ENCODE peak calls at places on chromosomes 2 and 18, in eight cellular contexts. K is psoas muscle, X is H1, E is SK-N-SH, Z is A549, D is body of pancreas, R is tibial artery, M is heart right ventricle. S is an unnamed sample.

GRCh38 chr2:152242787-152243472 is 67.4 kb upstream of the STAM2 start:
- DNase-seq in M (no peak), Z (no peak), X (no peak), K (no peak), R (no peak), E (no peak), D (no peak), S (no peak)

GRCh38 chr2:10448646-10449480 is 736 bp upstream of the ODC1 start:
- DNase-seq in R (peak; percentile 83), Z (peak; percentile 90), E (no peak), M (peak; percentile 86), K (peak; percentile 90), D (peak; percentile 93), X (peak; percentile 88), S (no peak)

GRCh38 chr2:43391159-43391876 is 164.9 kb upstream of the ZFP36L2 start:
- DNase-seq in R (no peak), Z (no peak), M (no peak), X (no peak), E (no peak), D (no peak), K (no peak), S (no peak)

GRCh38 chr18:57789105-57789504 is 14.0 kb downstream of the ATP8B1 start:
- DNase-seq in E (no peak), X (no peak), Z (no peak), D (peak; percentile 68), M (no peak), K (no peak), R (no peak), S (no peak)

GRCh38 chr18:62610509-62611394 is 87.9 kb downstream of the ZCCHC2 start:
- DNase-seq in E (peak; percentile 49), Z (no peak), M (peak; percentile 55), X (peak; percentile 73), R (no peak), K (no peak), D (no peak), S (no peak)

GRCh38 chr2:37886745-37887144 is 38.3 kb upstream of the RMDN2 start:
- DNase-seq in M (no peak), E (no peak), X (no peak), K (no peak), Z (no peak), D (no peak), R (no peak), S (no peak)

GRCh38 chr2:12083713-12084420 is 337.4 kb downstream of the LPIN1 start:
- DNase-seq in R (no peak), D (no peak), Z (no peak), E (peak; percentile 36), K (no peak), X (no peak), M (no peak), S (no peak)

GRCh38 chr2:42067521-42067920 is 19.7 kb downstream of the PKDCC start:
- DNase-seq in E (no peak), D (no peak), X (no peak), R (no peak), Z (no peak), K (no peak), M (no peak), S (no peak)

GRCh38 chr2:54680397-54681032 is 42.9 kb upstream of the EML6 start:
- DNase-seq in D (no peak), K (no peak), R (no peak), X (no peak), E (no peak), M (no peak), Z (no peak), S (no peak)

GRCh38 chr2:237866119-237866621 is 6.7 kb downstream of the RAMP1 start:
- DNase-seq in M (no peak), R (no peak), K (no peak), E (peak; percentile 42), X (no peak), Z (no peak), D (no peak), S (no peak)

GRCh38 chr2:171968509-171968908 is 31.2 kb upstream of the METAP1D start:
- DNase-seq in E (no peak), R (no peak), Z (no peak), D (no peak), K (no peak), M (no peak), X (no peak), S (no peak)

GRCh38 chr18:59249186-59249774 is 24.0 kb downstream of the RAX start:
- DNase-seq in D (peak; percentile 73), E (peak; percentile 76), M (peak; percentile 42), X (peak; percentile 66), Z (peak; percentile 69), R (no peak), K (no peak), S (peak; percentile 21)

GRCh38 chr2:234399451-234400246 is 97.2 kb downstream of the ARL4C start:
- DNase-seq in K (no peak), E (no peak), Z (no peak), M (no peak), X (no peak), R (no peak), D (no peak), S (no peak)

GRCh38 chr2:166895243-166895642 is 7.0 kb downstream of the XIRP2 start:
- DNase-seq in D (no peak), R (no peak), X (no peak), E (no peak), K (no peak), Z (no peak), M (no peak), S (no peak)
- TF ChIP-seq CTCF in D (no peak), R (no peak), X (peak; percentile 40), E (no peak), K (no peak), Z (no peak), M (no peak), S (no peak)

DNA sequence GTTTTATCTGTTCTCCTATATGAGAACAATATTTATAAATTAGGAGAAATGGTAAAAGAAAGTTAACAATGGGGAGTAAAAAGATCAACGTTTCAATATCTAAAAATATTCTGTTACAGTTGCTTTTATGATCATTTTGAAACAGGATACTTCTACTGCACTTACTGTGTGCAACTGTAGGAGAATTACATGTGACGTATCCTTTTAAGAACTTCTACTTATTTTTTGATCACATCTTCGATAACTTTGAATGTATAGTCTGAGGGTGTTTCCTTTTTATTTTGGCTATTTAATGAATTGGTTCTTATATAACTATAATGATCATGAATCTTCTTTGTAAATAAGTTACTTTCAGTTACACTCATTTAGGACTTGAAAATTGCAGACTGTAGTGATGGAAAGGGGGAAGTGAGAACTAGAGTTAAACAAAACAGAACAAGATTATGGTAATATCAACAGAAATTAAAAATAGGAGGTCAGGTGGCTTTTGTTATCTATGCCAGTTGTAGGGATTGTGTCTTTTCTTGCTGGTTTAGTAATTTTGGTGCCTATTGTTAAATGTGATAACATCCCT is 109.9 kb downstream of the MSTN start:
- DNase-seq in E (no peak), K (no peak), M (no peak), R (no peak), Z (no peak), D (no peak), X (no peak), S (no peak)
- H3K27ac ChIP-seq in E (no peak overlapping the region), K (no peak overlapping the region), M (no peak overlapping the region), R (no peak overlapping the region), Z (no peak overlapping the region), D (peak overlapping the region; percentile 65), X (no peak overlapping the region), S (no peak overlapping the region)

GRCh38 chr2:188512456-188512855 is 220.8 kb downstream of the GULP1 start:
- DNase-seq in E (peak; percentile 14), Z (peak; percentile 65), X (no peak), M (no peak), K (no peak), D (no peak), R (no peak), S (peak; percentile 9)
- TF ChIP-seq CTCF in E (peak; percentile 84), Z (peak; percentile 86), X (peak; percentile 41), M (no peak), K (peak; percentile 56), D (peak; percentile 76), R (peak; percentile 66), S (peak; percentile 45)

GRCh38 chr2:142842369-142842768 is 35.1 kb upstream of the KYNU start:
- DNase-seq in E (no peak), Z (no peak), R (no peak), D (no peak), K (no peak), M (no peak), X (no peak), S (no peak)
- H3K27ac ChIP-seq in E (no peak overlapping the region), Z (no peak overlapping the region), R (no peak overlapping the region), D (no peak overlapping the region), K (no peak overlapping the region), M (no peak overlapping the region), X (no peak overlapping the region), S (no peak overlapping the region)

S was measured in RWPE1.